ENCODE peak calls at places on chromosome 7, in seven cellular contexts. J, P, O, H, K, I and C are unnamed samples.

GRCh38 chr7:151491859-151492258 is 27.8 kb downstream of the RHEB start:
- DNase-seq in J (no peak), P (peak), O (no peak), H (peak), K (no peak), I (no peak), C (no peak)

GRCh38 chr7:155850730-155851678 is 38.7 kb upstream of the SHH start:
- DNase-seq in J (no peak), P (no peak), O (no peak), H (no peak), K (no peak), I (no peak), C (no peak)

GRCh38 chr7:28607179-28607578 is 194.9 kb downstream of the CREB5 start:
- DNase-seq in J (no peak), P (no peak), O (no peak), H (no peak), K (no peak), I (no peak), C (no peak)

GRCh38 chr7:101940830-101941229 is 123.4 kb downstream of the CUX1 start:
- DNase-seq in J (no peak), P (no peak), O (peak), H (no peak), K (peak), I (no peak), C (no peak)

GRCh38 chr7:31204066-31204465 is 136.5 kb downstream of the NEUROD6 start:
- DNase-seq in J (no peak), P (no peak), O (no peak), H (no peak), K (no peak), I (no peak), C (no peak)

GRCh38 chr7:125563964-125564529 is 634.4 kb upstream of the POT1 start:
- DNase-seq in J (no peak), P (no peak), O (no peak), H (no peak), K (no peak), I (no peak), C (no peak)

GRCh38 chr7:149385195-149385955 is 75.5 kb downstream of the ZNF777 start:
- DNase-seq in J (no peak), P (no peak), O (no peak), H (no peak), K (peak), I (no peak), C (no peak)

GRCh38 chr7:93138576-93138975 is 9.6 kb downstream of the SAMD9L start:
- DNase-seq in J (no peak), P (no peak), O (no peak), H (no peak), K (no peak), I (no peak), C (no peak)

GRCh38 chr7:141288626-141289025 is 214.8 kb downstream of the TMEM178B start:
- DNase-seq in J (no peak), P (no peak), O (no peak), H (no peak), K (peak), I (no peak), C (no peak)

GRCh38 chr7:17234398-17235021 is 63.9 kb upstream of the AHR start:
- DNase-seq in J (no peak), P (peak), O (no peak), H (no peak), K (no peak), I (peak), C (peak)

GRCh38 chr7:96789914-96790313 is 80.3 kb upstream of the SEM1 start:
- DNase-seq in J (no peak), P (no peak), O (no peak), H (no peak), K (no peak), I (no peak), C (no peak)

GRCh38 chr7:29487424-29487823 is 76.2 kb upstream of the PRR15 start:
- DNase-seq in J (no peak), P (no peak), O (no peak), H (no peak), K (no peak), I (no peak), C (no peak)

GRCh38 chr7:483656-484364 is 35.8 kb downstream of the PDGFA start:
- DNase-seq in J (no peak), P (no peak), O (no peak), H (no peak), K (no peak), I (no peak), C (no peak)

GRCh38 chr7:81937091-81937490 is 167.2 kb upstream of the HGF start:
- DNase-seq in J (no peak), P (no peak), O (no peak), H (no peak), K (no peak), I (no peak), C (no peak)

GRCh38 chr7:128221929-128222403 is 19.1 kb upstream of the LEP start:
- DNase-seq in J (no peak), P (peak), O (no peak), H (no peak), K (no peak), I (no peak), C (no peak)

GRCh38 chr7:79691094-79691493 is 237.6 kb upstream of the MAGI2 start:
- DNase-seq in J (no peak), P (no peak), O (no peak), H (no peak), K (no peak), I (no peak), C (no peak)

GRCh38 chr7:14761506-14762296 is 140.8 kb downstream of the DGKB start:
- DNase-seq in J (peak), P (peak), O (peak), H (no peak), K (peak), I (no peak), C (peak)

GRCh38 chr7:81256991-81257390 is 338.1 kb upstream of the SEMA3C start:
- DNase-seq in J (no peak), P (no peak), O (peak), H (no peak), K (no peak), I (no peak), C (no peak)

GRCh38 chr7:1555813-1556540 is at the start of gene TMEM184A:
- DNase-seq in J (no peak), P (no peak), O (peak), H (peak), K (peak), I (peak), C (no peak)

GRCh38 chr7:22386206-22386858 is 29.4 kb upstream of the RAPGEF5 start:
- DNase-seq in J (no peak), P (no peak), O (no peak), H (no peak), K (no peak), I (no peak), C (no peak)

GRCh38 chr7:48295572-48295971 is 124.3 kb downstream of the ABCA13 start:
- DNase-seq in J (no peak), P (peak), O (no peak), H (no peak), K (no peak), I (no peak), C (no peak)

GRCh38 chr7:105304040-105304895 is 84.5 kb downstream of the SRPK2 start:
- DNase-seq in J (no peak), P (peak), O (no peak), H (no peak), K (peak), I (no peak), C (no peak)

GRCh38 chr7:139159900-139160675 is 50.6 kb upstream of the ZC3HAV1 start:
- DNase-seq in J (no peak), P (no peak), O (no peak), H (no peak), K (no peak), I (no peak), C (no peak)

GRCh38 chr7:159128767-159129166 is 15.9 kb downstream of the VIPR2 start:
- DNase-seq in J (no peak), P (no peak), O (peak), H (no peak), K (no peak), I (no peak), C (no peak)

GRCh38 chr7:87833130-87833529 is 43.0 kb downstream of the SLC25A40 start:
- DNase-seq in J (no peak), P (no peak), O (no peak), H (no peak), K (no peak), I (no peak), C (no peak)

GRCh38 chr7:11127112-11127785 is 153.6 kb downstream of the PHF14 start:
- DNase-seq in J (no peak), P (no peak), O (no peak), H (no peak), K (no peak), I (no peak), C (no peak)

GRCh38 chr7:137418841-137419240 is 75.3 kb upstream of the PTN start:
- DNase-seq in J (no peak), P (no peak), O (no peak), H (no peak), K (no peak), I (no peak), C (no peak)

GRCh38 chr7:143407296-143408246 is 1.1 kb downstream of the EPHA1 start:
- DNase-seq in J (no peak), P (no peak), O (no peak), H (no peak), K (no peak), I (no peak), C (no peak)

GRCh38 chr7:106047818-106048490 is 64.2 kb downstream of the SYPL1 start:
- DNase-seq in J (no peak), P (no peak), O (no peak), H (no peak), K (no peak), I (no peak), C (no peak)

GRCh38 chr7:157623556-157623955 is 286.8 kb downstream of the DNAJB6 start:
- DNase-seq in J (no peak), P (no peak), O (no peak), H (no peak), K (no peak), I (no peak), C (no peak)

GRCh38 chr7:28698744-28699291 is 259.3 kb downstream of the TRIL start:
- DNase-seq in J (no peak), P (no peak), O (no peak), H (no peak), K (no peak), I (no peak), C (no peak)

GRCh38 chr7:47254081-47255006 is 327.6 kb downstream of the TNS3 start:
- DNase-seq in J (peak), P (peak), O (peak), H (peak), K (peak), I (peak), C (peak)

GRCh38 chr7:51316262-51316665 is 345 bp downstream of the COBL start:
- DNase-seq in J (peak), P (no peak), O (peak), H (peak), K (peak), I (no peak), C (no peak)

GRCh38 chr7:140059288-140060242 is 3.2 kb downstream of the PARP12 start:
- DNase-seq in J (no peak), P (peak), O (peak), H (no peak), K (no peak), I (no peak), C (no peak)

GRCh38 chr7:22541789-22542188 is 41.8 kb upstream of the STEAP1B start:
- DNase-seq in J (no peak), P (no peak), O (no peak), H (no peak), K (no peak), I (no peak), C (no peak)

GRCh38 chr7:141737118-141737835 is 881 bp upstream of the SSBP1 start:
- DNase-seq in J (no peak), P (no peak), O (no peak), H (no peak), K (no peak), I (peak), C (no peak)

GRCh38 chr7:47479821-47480575 is 101.9 kb downstream of the TNS3 start:
- DNase-seq in J (peak), P (no peak), O (no peak), H (no peak), K (no peak), I (no peak), C (no peak)

GRCh38 chr7:17640730-17641377 is 299.4 kb downstream of the SNX13 start:
- DNase-seq in J (no peak), P (peak), O (no peak), H (no peak), K (peak), I (peak), C (no peak)

GRCh38 chr7:27128776-27129728 is 1.5 kb downstream of the HOXA4 start:
- DNase-seq in J (no peak), P (no peak), O (no peak), H (no peak), K (no peak), I (no peak), C (no peak)